ENCODE peak calls at places on chromosomes 16 and 17, in seven cellular contexts. One of them, this sample, is unnamed.

GRCh38 chr17:17414316-17414937 is 62.4 kb upstream of the MED9 start:
- DNase-seq in progenitor cell of endocrine pancreas: no peak
- DNase-seq in activated CD8-positive, alpha-beta T cell treated with anti-CD3 and anti-CD28 coated beads for 36 hours: no peak
- DNase-seq in lower lobe of right lung: no peak
- DNase-seq in WERI-Rb-1: no peak
- DNase-seq in HCT116: no peak
- DNase-seq in MCF 10A: peak
- DNase-seq in this sample: no peak

GRCh38 chr16:56506941-56507340 is 12.9 kb downstream of the BBS2 start:
- DNase-seq in activated CD8-positive, alpha-beta T cell treated with anti-CD3 and anti-CD28 coated beads for 36 hours: no peak
- DNase-seq in progenitor cell of endocrine pancreas: no peak
- DNase-seq in MCF 10A: no peak
- DNase-seq in HCT116: no peak
- DNase-seq in WERI-Rb-1: no peak
- DNase-seq in lower lobe of right lung: no peak
- DNase-seq in this sample: no peak

GRCh38 chr16:69444873-69445517 is 20.6 kb downstream of the CYB5B start:
- DNase-seq in MCF 10A: no peak
- DNase-seq in HCT116: no peak
- DNase-seq in activated CD8-positive, alpha-beta T cell treated with anti-CD3 and anti-CD28 coated beads for 36 hours: no peak
- DNase-seq in lower lobe of right lung: no peak
- DNase-seq in progenitor cell of endocrine pancreas: no peak
- DNase-seq in WERI-Rb-1: no peak
- DNase-seq in this sample: no peak

GRCh38 chr17:62793919-62794665 is 14.0 kb downstream of the MARCHF10 start:
- DNase-seq in HCT116: no peak
- DNase-seq in WERI-Rb-1: no peak
- DNase-seq in progenitor cell of endocrine pancreas: no peak
- DNase-seq in lower lobe of right lung: no peak
- DNase-seq in MCF 10A: no peak
- DNase-seq in activated CD8-positive, alpha-beta T cell treated with anti-CD3 and anti-CD28 coated beads for 36 hours: no peak
- DNase-seq in this sample: no peak

GRCh38 chr16:26178298-26178697 is 486.5 kb downstream of the HS3ST4 start:
- DNase-seq in progenitor cell of endocrine pancreas: no peak
- DNase-seq in lower lobe of right lung: no peak
- DNase-seq in MCF 10A: no peak
- DNase-seq in HCT116: no peak
- DNase-seq in activated CD8-positive, alpha-beta T cell treated with anti-CD3 and anti-CD28 coated beads for 36 hours: no peak
- DNase-seq in WERI-Rb-1: no peak
- DNase-seq in this sample: no peak

GRCh38 chr17:41284546-41284945 is 9.0 kb downstream of the KRTAP9-7 start:
- DNase-seq in progenitor cell of endocrine pancreas: no peak
- DNase-seq in lower lobe of right lung: no peak
- DNase-seq in HCT116: no peak
- DNase-seq in activated CD8-positive, alpha-beta T cell treated with anti-CD3 and anti-CD28 coated beads for 36 hours: no peak
- DNase-seq in MCF 10A: no peak
- DNase-seq in WERI-Rb-1: no peak
- DNase-seq in this sample: peak

GRCh38 chr17:27294689-27295630 is 1.0 kb downstream of the WSB1 start:
- DNase-seq in progenitor cell of endocrine pancreas: no peak
- DNase-seq in WERI-Rb-1: peak
- DNase-seq in MCF 10A: peak
- DNase-seq in lower lobe of right lung: no peak
- DNase-seq in HCT116: peak
- DNase-seq in activated CD8-positive, alpha-beta T cell treated with anti-CD3 and anti-CD28 coated beads for 36 hours: peak
- DNase-seq in this sample: peak

GRCh38 chr16:49026566-49026965 is 255.1 kb downstream of the CBLN1 start:
- DNase-seq in HCT116: no peak
- DNase-seq in activated CD8-positive, alpha-beta T cell treated with anti-CD3 and anti-CD28 coated beads for 36 hours: no peak
- DNase-seq in lower lobe of right lung: no peak
- DNase-seq in MCF 10A: no peak
- DNase-seq in WERI-Rb-1: no peak
- DNase-seq in progenitor cell of endocrine pancreas: no peak
- DNase-seq in this sample: no peak

GRCh38 chr16:88685156-88686061 is 898 bp downstream of the SNAI3 start:
- DNase-seq in activated CD8-positive, alpha-beta T cell treated with anti-CD3 and anti-CD28 coated beads for 36 hours: peak
- DNase-seq in HCT116: no peak
- DNase-seq in lower lobe of right lung: peak
- DNase-seq in MCF 10A: peak
- DNase-seq in progenitor cell of endocrine pancreas: no peak
- DNase-seq in WERI-Rb-1: peak
- DNase-seq in this sample: no peak

GRCh38 chr16:3188925-3189825 is 1.2 kb downstream of the OR1F1 start:
- DNase-seq in MCF 10A: peak
- DNase-seq in progenitor cell of endocrine pancreas: no peak
- DNase-seq in activated CD8-positive, alpha-beta T cell treated with anti-CD3 and anti-CD28 coated beads for 36 hours: peak
- DNase-seq in HCT116: no peak
- DNase-seq in lower lobe of right lung: no peak
- DNase-seq in WERI-Rb-1: peak
- DNase-seq in this sample: peak

GRCh38 chr16:83549836-83550569 is 257.8 kb upstream of the HSBP1 start:
- DNase-seq in progenitor cell of endocrine pancreas: no peak
- DNase-seq in WERI-Rb-1: peak
- DNase-seq in lower lobe of right lung: no peak
- DNase-seq in HCT116: no peak
- DNase-seq in activated CD8-positive, alpha-beta T cell treated with anti-CD3 and anti-CD28 coated beads for 36 hours: no peak
- DNase-seq in MCF 10A: no peak
- DNase-seq in this sample: no peak

GRCh38 chr17:48520631-48521045 is 10.2 kb downstream of the HOXB1 start:
- DNase-seq in MCF 10A: no peak
- DNase-seq in WERI-Rb-1: no peak
- DNase-seq in progenitor cell of endocrine pancreas: no peak
- DNase-seq in HCT116: no peak
- DNase-seq in activated CD8-positive, alpha-beta T cell treated with anti-CD3 and anti-CD28 coated beads for 36 hours: no peak
- DNase-seq in lower lobe of right lung: no peak
- DNase-seq in this sample: no peak

GRCh38 chr16:83200005-83200779 is 573.4 kb downstream of the CDH13 start:
- DNase-seq in progenitor cell of endocrine pancreas: no peak
- DNase-seq in lower lobe of right lung: no peak
- DNase-seq in MCF 10A: peak
- DNase-seq in WERI-Rb-1: peak
- DNase-seq in activated CD8-positive, alpha-beta T cell treated with anti-CD3 and anti-CD28 coated beads for 36 hours: no peak
- DNase-seq in HCT116: no peak
- DNase-seq in this sample: no peak

GRCh38 chr16:88752386-88753002 is 32.5 kb downstream of the PIEZO1 start:
- DNase-seq in WERI-Rb-1: no peak
- DNase-seq in lower lobe of right lung: no peak
- DNase-seq in HCT116: no peak
- DNase-seq in MCF 10A: no peak
- DNase-seq in activated CD8-positive, alpha-beta T cell treated with anti-CD3 and anti-CD28 coated beads for 36 hours: no peak
- DNase-seq in progenitor cell of endocrine pancreas: no peak
- DNase-seq in this sample: no peak

GRCh38 chr16:51549836-51550235 is 398.8 kb upstream of the SALL1 start:
- DNase-seq in MCF 10A: no peak
- DNase-seq in WERI-Rb-1: no peak
- DNase-seq in progenitor cell of endocrine pancreas: no peak
- DNase-seq in lower lobe of right lung: no peak
- DNase-seq in HCT116: no peak
- DNase-seq in activated CD8-positive, alpha-beta T cell treated with anti-CD3 and anti-CD28 coated beads for 36 hours: no peak
- DNase-seq in this sample: no peak

GRCh38 chr16:8863594-8864424 is 5.0 kb downstream of the CARHSP1 start:
- DNase-seq in HCT116: no peak
- DNase-seq in progenitor cell of endocrine pancreas: no peak
- DNase-seq in activated CD8-positive, alpha-beta T cell treated with anti-CD3 and anti-CD28 coated beads for 36 hours: no peak
- DNase-seq in lower lobe of right lung: no peak
- DNase-seq in MCF 10A: no peak
- DNase-seq in WERI-Rb-1: no peak
- DNase-seq in this sample: no peak

GRCh38 chr17:80261159-80261894 is 675 bp downstream of the RNF213 start:
- DNase-seq in lower lobe of right lung: peak
- DNase-seq in WERI-Rb-1: peak
- DNase-seq in activated CD8-positive, alpha-beta T cell treated with anti-CD3 and anti-CD28 coated beads for 36 hours: peak
- DNase-seq in MCF 10A: peak
- DNase-seq in HCT116: no peak
- DNase-seq in progenitor cell of endocrine pancreas: peak
- DNase-seq in this sample: no peak

GRCh38 chr17:50817142-50817751 is 18.1 kb upstream of the WFIKKN2 start:
- DNase-seq in activated CD8-positive, alpha-beta T cell treated with anti-CD3 and anti-CD28 coated beads for 36 hours: peak
- DNase-seq in HCT116: peak
- DNase-seq in lower lobe of right lung: peak
- DNase-seq in MCF 10A: peak
- DNase-seq in WERI-Rb-1: peak
- DNase-seq in progenitor cell of endocrine pancreas: peak
- DNase-seq in this sample: peak

GRCh38 chr17:31226373-31226772 is 70.7 kb downstream of the OMG start:
- DNase-seq in activated CD8-positive, alpha-beta T cell treated with anti-CD3 and anti-CD28 coated beads for 36 hours: peak
- DNase-seq in progenitor cell of endocrine pancreas: no peak
- DNase-seq in HCT116: no peak
- DNase-seq in WERI-Rb-1: no peak
- DNase-seq in MCF 10A: no peak
- DNase-seq in lower lobe of right lung: no peak
- DNase-seq in this sample: no peak

GRCh38 chr17:13409455-13409854 is 192.3 kb downstream of the HS3ST3A1 start:
- DNase-seq in lower lobe of right lung: no peak
- DNase-seq in progenitor cell of endocrine pancreas: no peak
- DNase-seq in MCF 10A: no peak
- DNase-seq in WERI-Rb-1: no peak
- DNase-seq in activated CD8-positive, alpha-beta T cell treated with anti-CD3 and anti-CD28 coated beads for 36 hours: no peak
- DNase-seq in HCT116: no peak
- DNase-seq in this sample: no peak

GRCh38 chr17:17494499-17495447 is 1.4 kb downstream of the RASD1 start:
- DNase-seq in MCF 10A: no peak
- DNase-seq in WERI-Rb-1: peak
- DNase-seq in HCT116: no peak
- DNase-seq in lower lobe of right lung: peak
- DNase-seq in progenitor cell of endocrine pancreas: peak
- DNase-seq in activated CD8-positive, alpha-beta T cell treated with anti-CD3 and anti-CD28 coated beads for 36 hours: peak
- DNase-seq in this sample: no peak

GRCh38 chr17:83173997-83174858 is 94.8 kb downstream of the METRNL start:
- DNase-seq in HCT116: no peak
- DNase-seq in lower lobe of right lung: no peak
- DNase-seq in WERI-Rb-1: peak
- DNase-seq in MCF 10A: no peak
- DNase-seq in progenitor cell of endocrine pancreas: no peak
- DNase-seq in activated CD8-positive, alpha-beta T cell treated with anti-CD3 and anti-CD28 coated beads for 36 hours: no peak
- DNase-seq in this sample: peak

GRCh38 chr17:48457080-48457836 is 27.2 kb upstream of the SKAP1 start:
- DNase-seq in progenitor cell of endocrine pancreas: peak
- DNase-seq in lower lobe of right lung: peak
- DNase-seq in HCT116: peak
- DNase-seq in MCF 10A: peak
- DNase-seq in activated CD8-positive, alpha-beta T cell treated with anti-CD3 and anti-CD28 coated beads for 36 hours: peak
- DNase-seq in WERI-Rb-1: peak
- DNase-seq in this sample: peak

GRCh38 chr17:10295728-10296343 is 77.0 kb downstream of the MYH13 start:
- DNase-seq in MCF 10A: peak
- DNase-seq in HCT116: peak
- DNase-seq in activated CD8-positive, alpha-beta T cell treated with anti-CD3 and anti-CD28 coated beads for 36 hours: peak
- DNase-seq in progenitor cell of endocrine pancreas: peak
- DNase-seq in lower lobe of right lung: no peak
- DNase-seq in WERI-Rb-1: peak
- DNase-seq in this sample: peak
- TF ChIP-seq CTCF in MCF 10A: peak
- TF ChIP-seq CTCF in HCT116: peak
- TF ChIP-seq CTCF in activated CD8-positive, alpha-beta T cell treated with anti-CD3 and anti-CD28 coated beads for 36 hours: peak
- TF ChIP-seq CTCF in progenitor cell of endocrine pancreas: peak
- TF ChIP-seq CTCF in lower lobe of right lung: peak
- TF ChIP-seq CTCF in WERI-Rb-1: peak
- TF ChIP-seq CTCF in this sample: peak

GRCh38 chr17:2094891-2095535 is 40.1 kb downstream of the HIC1 start:
- DNase-seq in MCF 10A: peak
- DNase-seq in WERI-Rb-1: peak
- DNase-seq in activated CD8-positive, alpha-beta T cell treated with anti-CD3 and anti-CD28 coated beads for 36 hours: no peak
- DNase-seq in lower lobe of right lung: peak
- DNase-seq in progenitor cell of endocrine pancreas: no peak
- DNase-seq in HCT116: no peak
- DNase-seq in this sample: peak
- TF ChIP-seq CTCF in MCF 10A: no peak
- TF ChIP-seq CTCF in WERI-Rb-1: peak
- TF ChIP-seq CTCF in activated CD8-positive, alpha-beta T cell treated with anti-CD3 and anti-CD28 coated beads for 36 hours: no peak
- TF ChIP-seq CTCF in lower lobe of right lung: peak
- TF ChIP-seq CTCF in progenitor cell of endocrine pancreas: peak
- TF ChIP-seq CTCF in HCT116: peak
- TF ChIP-seq CTCF in this sample: peak

DNA sequence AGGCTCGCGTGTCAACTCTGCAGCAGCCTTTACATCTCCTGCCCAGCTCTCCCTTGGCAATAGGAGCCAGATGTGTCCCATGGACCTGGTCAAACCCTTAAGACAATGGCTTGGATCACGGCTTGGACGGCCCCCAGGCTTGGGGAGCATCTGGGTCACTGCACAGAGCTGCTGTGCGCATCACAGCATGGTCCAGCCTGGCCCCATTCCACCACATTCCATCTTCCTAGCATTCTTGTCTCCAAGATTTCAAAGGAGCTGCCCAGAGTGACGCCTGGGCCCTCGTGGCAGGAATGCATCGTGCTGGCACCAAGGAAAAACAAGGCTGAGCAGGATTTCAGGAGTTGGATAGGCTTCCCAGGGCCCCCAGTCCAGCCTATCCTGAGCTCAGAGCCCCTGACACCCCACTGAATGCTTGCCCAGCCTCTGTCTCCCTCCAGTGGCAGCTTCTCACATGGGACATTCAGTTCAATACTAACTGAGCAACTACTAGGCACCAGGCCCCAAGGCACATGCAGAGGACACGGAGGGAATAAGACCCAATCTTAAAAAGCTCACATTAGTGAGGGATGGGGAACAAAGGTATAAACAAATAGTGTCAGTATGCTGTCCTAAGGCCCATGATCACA is 34.3 kb downstream of the TK2 start:
- DNase-seq in MCF 10A: peak
- DNase-seq in HCT116: no peak
- DNase-seq in WERI-Rb-1: no peak
- DNase-seq in progenitor cell of endocrine pancreas: no peak
- DNase-seq in activated CD8-positive, alpha-beta T cell treated with anti-CD3 and anti-CD28 coated beads for 36 hours: peak
- DNase-seq in lower lobe of right lung: no peak
- DNase-seq in this sample: no peak
- TF ChIP-seq CTCF in MCF 10A: peak
- TF ChIP-seq CTCF in HCT116: no peak
- TF ChIP-seq CTCF in WERI-Rb-1: no peak
- TF ChIP-seq CTCF in progenitor cell of endocrine pancreas: peak
- TF ChIP-seq CTCF in activated CD8-positive, alpha-beta T cell treated with anti-CD3 and anti-CD28 coated beads for 36 hours: peak
- TF ChIP-seq CTCF in lower lobe of right lung: peak
- TF ChIP-seq CTCF in this sample: peak

DNA sequence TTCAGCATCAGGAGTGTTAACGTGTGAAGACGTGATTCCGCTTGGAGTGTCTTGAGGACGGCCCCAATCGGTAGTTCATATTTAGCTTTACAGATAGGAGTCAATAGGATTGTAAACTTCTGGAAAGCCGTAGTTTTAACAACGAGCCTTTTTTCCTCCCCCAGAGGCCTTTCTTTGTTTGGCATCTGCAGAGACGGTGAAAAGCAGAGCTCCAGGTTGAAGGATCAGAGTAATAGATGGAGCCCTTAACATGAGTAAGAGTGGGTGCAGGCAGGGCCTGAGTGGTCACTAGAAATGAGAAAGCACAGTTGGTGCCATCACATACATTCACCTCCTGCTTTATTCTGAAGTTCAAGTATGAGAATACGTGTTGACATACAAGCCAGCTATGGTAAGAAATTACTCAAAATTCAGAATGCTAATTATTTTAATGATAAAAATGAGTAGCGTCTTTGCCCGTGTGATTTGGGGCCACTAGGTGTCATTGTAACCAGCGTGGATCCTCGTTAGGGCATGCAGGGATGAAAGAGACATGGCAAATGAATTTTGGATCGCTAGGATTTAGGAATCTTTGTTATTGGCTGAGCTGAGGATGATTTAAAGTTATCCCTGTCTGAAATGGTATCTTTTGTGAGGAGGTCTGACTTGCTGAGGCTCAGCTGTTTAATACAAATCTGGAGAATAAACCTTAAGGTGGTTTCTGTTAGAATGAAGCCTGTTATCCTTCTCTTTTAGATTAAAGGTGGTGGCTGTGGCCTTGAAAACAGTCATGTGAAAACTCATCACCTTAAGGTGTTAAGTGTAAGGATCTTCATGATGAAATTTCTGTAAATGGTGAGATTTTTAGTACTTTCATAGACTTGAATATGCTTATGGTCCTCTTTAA is 18.6 kb downstream of the PRCD start:
- DNase-seq in progenitor cell of endocrine pancreas: no peak
- DNase-seq in MCF 10A: no peak
- DNase-seq in lower lobe of right lung: no peak
- DNase-seq in WERI-Rb-1: no peak
- DNase-seq in activated CD8-positive, alpha-beta T cell treated with anti-CD3 and anti-CD28 coated beads for 36 hours: peak
- DNase-seq in HCT116: no peak
- DNase-seq in this sample: no peak
- TF ChIP-seq CTCF in progenitor cell of endocrine pancreas: peak
- TF ChIP-seq CTCF in MCF 10A: peak
- TF ChIP-seq CTCF in lower lobe of right lung: peak
- TF ChIP-seq CTCF in WERI-Rb-1: peak
- TF ChIP-seq CTCF in activated CD8-positive, alpha-beta T cell treated with anti-CD3 and anti-CD28 coated beads for 36 hours: peak
- TF ChIP-seq CTCF in HCT116: peak
- TF ChIP-seq CTCF in this sample: peak